ENCODE peak calls at places on chromosomes 16 and 17, in ten cellular contexts. J is DND-41; H is GM23248; R is breast epithelium; B is astrocyte; Z is esophagus squamous epithelium; S is stomach; O is osteoblast; Q is cardiac muscle cell; U is CD8-positive, alpha-beta T cell. X is an unnamed sample. For H3K27me3 and H3K4me1, the result is how much of the 10 kb centered on the place peaks cover.

GRCh38 chr17:17321356-17322025 is 18.3 kb downstream of the NT5M start:
- DNase-seq in U (no peak), J (no peak), R (no peak), H (no peak), O (no peak), Z (no peak), S (peak), Q (no peak), B (no peak), X (peak)

GRCh38 chr16:75580-76501 is 2.2 kb upstream of the MPG start:
- DNase-seq in U (no peak), O (peak), B (peak), S (peak), R (peak), Z (no peak), H (peak), Q (peak), J (peak), X (no peak)

GRCh38 chr17:64326420-64327054 is 63.5 kb upstream of the TEX2 start:
- DNase-seq in S (peak), O (no peak), U (no peak), H (peak), B (peak), Z (peak), J (no peak), R (peak), Q (peak), X (peak)

GRCh38 chr17:2191785-2192184 is 111.8 kb downstream of the SMG6 start:
- DNase-seq in H (no peak), O (no peak), Z (no peak), J (no peak), S (no peak), Q (peak), R (no peak), B (no peak), U (no peak), X (no peak)

GRCh38 chr17:43456661-43457361 is 27.0 kb upstream of the DHX8 start:
- DNase-seq in O (peak), H (no peak), J (peak), U (no peak), Q (peak), Z (no peak), S (no peak), R (no peak), B (no peak), X (no peak)

GRCh38 chr16:20849587-20850390 is 43.5 kb downstream of the REXO5 start:
- DNase-seq in H (peak), U (peak), R (peak), J (peak), O (no peak), S (peak), B (peak), Z (no peak), Q (peak), X (no peak)

GRCh38 chr17:77332034-77332971 is 191.5 kb downstream of the SEC14L1 start:
- DNase-seq in U (peak), H (no peak), R (peak), O (peak), Z (no peak), S (peak), B (no peak), J (peak), Q (no peak), X (peak)

GRCh38 chr17:81794509-81794908 is 9.4 kb upstream of the GCGR start:
- DNase-seq in R (no peak), Z (no peak), O (no peak), U (no peak), Q (peak), B (no peak), J (no peak), H (no peak), S (peak), X (no peak)

GRCh38 chr17:67365762-67366192 is 600 bp downstream of the PSMD12 start:
- DNase-seq in B (peak), J (no peak), H (peak), O (no peak), S (no peak), Q (peak), R (no peak), U (no peak), Z (no peak), X (no peak)

GRCh38 chr16:813204-813915 is 12.8 kb upstream of the GNG13 start:
- DNase-seq in J (no peak), B (no peak), U (peak), O (peak), Q (peak), Z (no peak), H (peak), R (no peak), S (no peak), X (no peak)

GRCh38 chr16:62041401-62041800 is 5.2 kb upstream of the CDH8 start:
- DNase-seq in Q (peak), S (no peak), U (no peak), H (peak), Z (no peak), B (peak), R (no peak), O (no peak), J (no peak), X (no peak)

GRCh38 chr16:85947511-85948509 is 48.8 kb downstream of the IRF8 start:
- DNase-seq in O (no peak), Z (no peak), S (peak), Q (no peak), H (no peak), J (no peak), B (no peak), U (peak), R (no peak), X (no peak)

GRCh38 chr17:48494335-48494734 is 36.5 kb downstream of the HOXB1 start:
- DNase-seq in R (no peak), Q (peak), B (peak), J (no peak), S (no peak), Z (no peak), U (no peak), H (peak), O (peak), X (no peak)

GRCh38 chr17:2874211-2874686 is 78.0 kb downstream of the RAP1GAP2 start:
- DNase-seq in Z (no peak), S (no peak), R (no peak), J (no peak), Q (no peak), U (no peak), B (no peak), O (no peak), H (no peak), X (no peak)

GRCh38 chr17:77959926-77960521 is 1.5 kb downstream of the TNRC6C start:
- DNase-seq in B (peak), Q (peak), Z (no peak), U (peak), R (no peak), J (peak), H (no peak), S (no peak), O (peak), X (no peak)

GRCh38 chr17:39599665-39600468 is 7.9 kb downstream of the NEUROD2 start:
- DNase-seq in U (no peak), B (no peak), H (no peak), J (no peak), S (no peak), Q (no peak), O (peak), Z (no peak), R (no peak), X (no peak)

GRCh38 chr16:75820672-75821071 is 94.4 kb upstream of the CPHXL start:
- DNase-seq in H (no peak), U (no peak), R (no peak), B (no peak), Z (no peak), J (no peak), S (no peak), Q (no peak), O (peak), X (no peak)

GRCh38 chr16:81378049-81378448 is 63.3 kb downstream of the GAN start:
- DNase-seq in R (no peak), Q (no peak), S (no peak), B (no peak), O (no peak), U (no peak), J (no peak), Z (no peak), H (no peak), X (no peak)

GRCh38 chr17:63984651-63985386 is 12.1 kb upstream of the SCN4A start:
- DNase-seq in S (peak), J (peak), Z (no peak), U (peak), B (peak), H (peak), Q (peak), R (no peak), O (peak), X (no peak)

GRCh38 chr16:85316321-85316919 is 204.1 kb upstream of the CIBAR2 start:
- DNase-seq in R (no peak), S (peak), H (peak), B (no peak), O (peak), Z (no peak), J (peak), U (peak), Q (peak), X (peak)

GRCh38 chr17:17125136-17126084 is 80.7 kb downstream of the PLD6 start:
- DNase-seq in S (no peak), H (no peak), Q (no peak), U (peak), J (no peak), Z (no peak), R (no peak), B (no peak), O (peak), X (peak)

GRCh38 chr17:71801301-71801700 is 319.5 kb upstream of the SOX9 start:
- DNase-seq in Z (no peak), O (no peak), U (no peak), R (no peak), H (peak), S (no peak), B (peak), J (no peak), Q (peak), X (no peak)

GRCh38 chr17:32518856-32519768 is 32.3 kb downstream of the CDK5R1 start:
- DNase-seq in H (peak), B (peak), R (no peak), J (peak), Q (peak), S (peak), Z (no peak), O (peak), U (peak), X (peak)

GRCh38 chr17:66843606-66844005 is 8.7 kb downstream of the CACNG5 start:
- DNase-seq in Q (no peak), O (no peak), H (no peak), B (no peak), U (no peak), J (no peak), R (no peak), Z (no peak), S (no peak), X (no peak)

GRCh38 chr16:48165961-48166578 is 10.3 kb upstream of the ABCC12 start:
- DNase-seq in O (no peak), U (no peak), Q (peak), R (peak), S (no peak), Z (no peak), J (no peak), H (no peak), B (no peak), X (no peak)

GRCh38 chr16:27759947-27760844 is 210.3 kb downstream of the KATNIP start:
- DNase-seq in O (peak), S (no peak), R (no peak), Z (no peak), J (no peak), Q (no peak), H (no peak), B (no peak), U (no peak), X (no peak)

GRCh38 chr17:82053556-82054263 is 2.0 kb downstream of the GPS1 start:
- DNase-seq in Z (no peak), H (no peak), Q (no peak), S (no peak), J (no peak), R (no peak), U (no peak), O (peak), B (no peak), X (peak)

GRCh38 chr17:68910256-68910705 is 44.9 kb downstream of the ABCA8 start:
- DNase-seq in B (peak), Q (peak), R (no peak), S (no peak), H (peak), U (no peak), Z (no peak), O (no peak), J (no peak), X (no peak)

GRCh38 chr17:16040710-16041251 is 41.2 kb downstream of the TTC19 start:
- DNase-seq in R (peak), B (peak), J (no peak), Q (peak), U (no peak), Z (no peak), H (peak), S (peak), O (peak), X (no peak)

GRCh38 chr16:13852827-13853226 is 67.1 kb upstream of the ERCC4 start:
- DNase-seq in S (no peak), U (no peak), O (no peak), R (no peak), H (no peak), Q (no peak), Z (no peak), J (no peak), B (no peak), X (no peak)

GRCh38 chr16:51624083-51624775 is 473.2 kb upstream of the SALL1 start:
- DNase-seq in J (no peak), Q (no peak), S (no peak), O (no peak), Z (no peak), R (no peak), B (no peak), H (peak), U (no peak), X (no peak)

GRCh38 chr16:72961863-72962262 is 86.1 kb downstream of the ZFHX3 start:
- DNase-seq in O (no peak), B (no peak), U (no peak), S (no peak), Z (no peak), Q (no peak), J (no peak), H (no peak), R (no peak), X (no peak)

GRCh38 chr17:83148317-83149044 is 69.1 kb downstream of the METRNL start:
- DNase-seq in Z (no peak), B (no peak), S (no peak), Q (no peak), J (no peak), R (peak), H (no peak), O (no peak), U (no peak), X (peak)

GRCh38 chr16:56625140-56625942 is at the start of gene MT1E:
- DNase-seq in U (peak), J (no peak), Q (peak), R (peak), H (peak), S (peak), B (peak), O (peak), Z (no peak), X (no peak)
- H3K27me3 ChIP-seq in U (under half), J (under half), Q (half or more), R (under half), H (under half), S (under half), B (under half), O (under half), Z (under half), X (under half)

GRCh38 chr17:50187403-50187735 is 14.1 kb downstream of the COL1A1 start:
- DNase-seq in O (no peak), S (no peak), R (no peak), Z (no peak), J (no peak), U (no peak), B (no peak), H (peak), Q (peak), X (no peak)

GRCh38 chr17:50190278-50191069 is 11.0 kb downstream of the COL1A1 start:
- DNase-seq in B (peak), O (no peak), Q (peak), S (no peak), H (peak), J (no peak), U (no peak), Z (no peak), R (no peak), X (no peak)

GRCh38 chr17:50189396-50190277 is 11.8 kb downstream of the COL1A1 start:
- DNase-seq in Q (peak), R (no peak), Z (no peak), O (no peak), B (peak), H (peak), S (no peak), J (no peak), U (no peak), X (no peak)

GRCh38 chr17:50187741-50188520 is 13.5 kb downstream of the COL1A1 start:
- DNase-seq in O (peak), J (no peak), S (no peak), U (no peak), Q (peak), B (peak), R (no peak), Z (no peak), H (peak), X (no peak)

DNA sequence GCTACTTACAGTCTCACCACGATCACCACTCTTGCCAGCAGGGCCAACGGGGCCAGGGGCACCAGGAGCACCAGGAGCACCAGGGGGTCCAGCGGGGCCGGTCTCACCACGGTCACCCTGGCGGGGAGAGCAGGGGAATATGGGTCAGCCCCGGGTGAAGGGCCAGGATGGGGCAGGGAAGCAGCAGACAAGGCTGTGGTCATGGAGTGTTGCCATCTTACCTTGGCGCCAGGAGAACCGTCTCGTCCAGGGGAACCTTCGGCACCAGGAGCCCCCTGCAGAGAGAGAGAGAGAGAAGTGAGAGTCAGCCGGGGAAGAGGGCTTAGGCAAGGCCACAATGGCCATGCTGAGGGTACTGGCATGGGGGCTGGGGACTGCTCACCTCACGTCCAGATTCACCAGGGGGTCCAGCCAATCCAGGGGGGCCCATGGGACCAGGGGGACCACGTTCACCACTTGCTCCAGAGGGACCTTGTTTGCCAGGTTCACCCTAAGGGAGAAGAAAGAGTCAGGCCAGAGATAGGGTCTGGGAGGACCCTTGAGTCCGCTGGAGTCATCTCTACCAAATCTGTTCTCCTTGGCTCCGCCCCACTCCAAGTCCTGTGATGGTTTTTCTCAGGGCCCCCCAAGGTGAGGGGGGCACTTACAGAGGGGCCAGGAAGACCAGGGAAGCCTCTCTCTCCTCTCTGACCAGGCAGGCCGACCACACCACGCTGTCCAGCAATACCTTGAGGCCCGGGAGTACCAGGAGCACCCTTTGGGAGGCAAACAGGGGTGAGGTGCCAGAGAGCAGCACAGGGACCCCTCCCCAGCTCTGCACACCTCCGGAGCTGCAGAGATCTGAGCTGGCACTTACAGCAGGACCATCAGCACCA is 12.7 kb downstream of the COL1A1 start:
- DNase-seq in O (no peak), Q (peak), J (no peak), U (no peak), S (no peak), H (peak), R (no peak), B (peak), Z (no peak), X (no peak)
- H3K4me1 ChIP-seq in O (under half), Q (under half), J (under half), U (under half), S (under half), H (under half), R (under half), B (half or more), Z (under half), X (under half)

DNA sequence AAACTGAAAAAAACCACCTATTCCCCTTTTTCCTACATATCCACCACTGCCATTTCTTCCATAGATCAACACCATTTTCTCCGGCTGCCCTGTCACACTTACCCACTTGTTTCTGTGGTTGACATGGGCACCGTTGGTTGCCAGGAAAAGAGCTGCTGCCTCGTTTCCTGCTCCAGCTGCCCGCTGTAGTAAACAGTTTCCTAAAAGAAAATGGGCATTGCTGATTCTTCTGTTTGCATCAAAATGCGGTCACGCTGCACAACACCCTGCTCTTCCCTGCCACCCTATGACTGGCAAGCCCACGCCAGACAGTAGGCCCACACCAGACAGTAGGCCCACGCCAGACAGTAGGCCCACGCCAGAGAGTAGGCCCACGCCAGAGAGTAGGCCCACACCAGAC is 46.3 kb downstream of the CYB5D2 start:
- DNase-seq in Q (no peak), O (no peak), S (no peak), Z (no peak), H (no peak), J (no peak), U (no peak), B (no peak), R (no peak), X (peak)
- H3K27me3 ChIP-seq in Q (under half), O (under half), S (under half), Z (under half), H (under half), J (under half), U (under half), B (under half), R (under half), X (under half)

GRCh38 chr16:4649744-4650442 is 25.3 kb downstream of the MGRN1 start:
- DNase-seq in S (no peak), Q (no peak), B (no peak), O (peak), U (no peak), R (no peak), J (peak), Z (no peak), H (no peak), X (no peak)
- H3K4me1 ChIP-seq in S (half or more), Q (under half), B (under half), O (under half), U (under half), R (under half), J (under half), Z (under half), H (under half), X (under half)

DNA sequence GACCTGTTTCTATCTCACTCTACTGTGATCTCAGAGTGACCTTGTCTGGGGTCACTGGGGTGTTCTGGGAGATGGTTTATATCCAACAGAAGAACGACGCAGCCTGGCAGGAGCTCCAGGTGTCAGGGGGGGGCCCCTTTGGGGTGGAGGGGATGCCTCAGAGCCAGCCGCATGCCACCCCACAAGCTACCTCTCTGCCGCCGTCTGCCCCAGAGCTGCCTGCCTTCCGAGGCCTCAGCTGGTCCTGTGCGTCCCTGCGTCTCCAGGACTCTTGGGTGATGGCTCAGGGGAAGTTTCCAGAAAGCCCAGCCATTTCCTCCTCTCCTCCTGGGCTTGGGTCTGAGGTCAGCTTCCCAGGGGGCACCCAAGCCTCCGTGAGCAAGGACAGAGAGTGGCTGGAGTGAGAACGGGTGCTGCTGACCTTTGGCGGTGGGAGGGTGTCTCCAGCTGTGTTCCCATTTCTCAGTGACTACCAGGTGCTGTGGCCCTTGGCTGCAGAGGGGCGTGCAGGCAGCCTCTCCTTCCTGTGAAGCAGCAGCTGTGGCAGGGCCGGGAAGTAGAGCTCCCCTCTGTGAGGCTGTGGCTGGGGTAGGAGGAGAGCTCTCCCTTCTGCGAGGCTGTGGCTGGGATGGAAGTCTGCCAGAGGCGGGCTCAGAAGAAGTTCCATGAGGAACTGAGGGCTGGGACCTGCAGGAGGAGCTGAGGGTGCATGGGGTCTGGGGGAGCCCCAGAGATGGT is 19.8 kb downstream of the JPH3 start:
- DNase-seq in Z (no peak), R (no peak), Q (no peak), U (no peak), J (no peak), S (no peak), B (no peak), H (no peak), O (no peak), X (no peak)
- H3K27me3 ChIP-seq in Z (half or more), R (half or more), Q (under half), U (under half), J (under half), S (half or more), B (under half), H (under half), O (under half), X (under half)

X was measured in spleen.